ENCODE peak calls at places on chromosomes 5 and 9, in ten cellular contexts. S is NCI-H774; R is heart right ventricle; W is transverse colon; C is stimulated activated CD4-positive, alpha-beta T cell treated with anti-CD3 and anti-CD28 coated beads, Interleukin-2, amount 100 ng/mL, for 24 hours; N is stimulated activated CD8-positive, alpha-beta memory T cell treated with anti-CD3 and anti-CD28 coated beads, Interleukin-12 subunit alpha, Interleukin-12 subunit beta, amount 100 ng/mL, for 1 hour; V is MCF 10A; L is activated CD4-positive, alpha-beta T cell treated with anti-CD3 and anti-CD28 coated beads for 36 hours; K is bronchial epithelial cell; M is adrenal gland. T is an unnamed sample.
A peak's percentile ranks its signal among the peaks of the same experiment; 100 is the strongest.

GRCh38 chr5:91296691-91297143 is 86.4 kb downstream of the ARRDC3 start:
- DNase-seq in S (no peak), R (peak; percentile 44), W (no peak), C (no peak), N (no peak), V (peak; percentile 93), L (no peak), K (peak; percentile 56), M (peak; percentile 55), T (no peak)

GRCh38 chr5:14871084-14871572 is 450 bp downstream of the ANKH start:
- DNase-seq in S (no peak), R (peak; percentile 30), W (peak; percentile 41), C (peak; percentile 51), N (no peak), V (peak; percentile 24), L (peak; percentile 62), K (no peak), M (peak; percentile 35), T (no peak)

GRCh38 chr5:176780071-176780850 is 30.1 kb upstream of the UNC5A start:
- DNase-seq in S (no peak), R (no peak), W (no peak), C (no peak), N (no peak), V (no peak), L (no peak), K (no peak), M (no peak), T (no peak)

GRCh38 chr5:63055421-63055820 is 476.8 kb downstream of the LRRC70 start:
- DNase-seq in S (no peak), R (no peak), W (no peak), C (no peak), N (no peak), V (no peak), L (no peak), K (no peak), M (no peak), T (peak; percentile 21)

GRCh38 chr9:134967547-134967930 is 49.8 kb upstream of the FCN1 start:
- DNase-seq in S (no peak), R (no peak), W (no peak), C (no peak), N (no peak), V (no peak), L (no peak), K (no peak), M (no peak), T (no peak)

GRCh38 chr5:107519900-107520354 is 150.8 kb downstream of the EFNA5 start:
- DNase-seq in S (peak; percentile 49), R (no peak), W (no peak), C (no peak), N (no peak), V (no peak), L (no peak), K (peak; percentile 60), M (no peak), T (peak; percentile 44)

GRCh38 chr9:120712539-120713031 is 1.7 kb downstream of the MEGF9 start:
- DNase-seq in S (no peak), R (no peak), W (no peak), C (no peak), N (no peak), V (no peak), L (no peak), K (no peak), M (no peak), T (no peak)

GRCh38 chr5:115402822-115403577 is 106.5 kb upstream of the CCDC112 start:
- DNase-seq in S (no peak), R (no peak), W (no peak), C (no peak), N (no peak), V (peak; percentile 30), L (no peak), K (peak; percentile 23), M (no peak), T (no peak)

GRCh38 chr5:35804201-35804653 is 52.5 kb upstream of the IL7R start:
- DNase-seq in S (peak; percentile 48), R (no peak), W (no peak), C (no peak), N (no peak), V (no peak), L (no peak), K (no peak), M (no peak), T (no peak)

GRCh38 chr9:126623667-126624452 is 10.1 kb downstream of the LMX1B start:
- DNase-seq in S (no peak), R (no peak), W (no peak), C (no peak), N (no peak), V (no peak), L (no peak), K (no peak), M (no peak), T (no peak)

GRCh38 chr9:72680593-72681317 is 159.3 kb downstream of the TMC1 start:
- DNase-seq in S (peak; percentile 63), R (no peak), W (no peak), C (no peak), N (no peak), V (no peak), L (no peak), K (no peak), M (no peak), T (no peak)

T was measured in neuronal stem cell.